ENCODE peak calls at places on chromosomes 12 and 14, in four cellular contexts. A, V, H and G are unnamed samples.

GRCh38 chr12:105775351-105775750 is 363.4 kb downstream of the NUAK1 start:
- DNase-seq in A (no peak), V (no peak), H (no peak), G (no peak)

GRCh38 chr12:129772463-129773169 is 131.2 kb downstream of the TMEM132D start:
- DNase-seq in A (no peak), V (no peak), H (no peak), G (no peak)

GRCh38 chr12:120581998-120582397 is 796 bp upstream of the POP5 start:
- DNase-seq in A (no peak), V (no peak), H (no peak), G (no peak)

GRCh38 chr12:32053881-32054624 is 52.6 kb upstream of the BICD1 start:
- DNase-seq in A (no peak), V (no peak), H (no peak), G (no peak)

GRCh38 chr12:44875417-44875953 is 630 bp downstream of the NELL2 start:
- DNase-seq in A (peak), V (no peak), H (no peak), G (no peak)

GRCh38 chr14:55441286-55441685 is 870 bp upstream of the TBPL2 start:
- DNase-seq in A (no peak), V (no peak), H (no peak), G (no peak)

GRCh38 chr12:113719911-113720591 is 246.1 kb downstream of the RBM19 start:
- DNase-seq in A (no peak), V (no peak), H (no peak), G (no peak)

GRCh38 chr14:54722791-54723432 is 156.0 kb downstream of the SAMD4A start:
- DNase-seq in A (peak), V (no peak), H (no peak), G (no peak)

GRCh38 chr12:125143491-125143890 is 78.3 kb downstream of the AACS start:
- DNase-seq in A (peak), V (peak), H (no peak), G (no peak)

GRCh38 chr14:94615254-94615653 is 3.1 kb downstream of the SERPINA3 start:
- DNase-seq in A (no peak), V (no peak), H (no peak), G (no peak)

GRCh38 chr14:105304565-105304964 is 3.8 kb upstream of the BRF1 start:
- DNase-seq in A (no peak), V (no peak), H (no peak), G (no peak)

GRCh38 chr12:98856897-98857540 is 211.9 kb downstream of the APAF1 start:
- DNase-seq in A (no peak), V (no peak), H (no peak), G (no peak)

DNA sequence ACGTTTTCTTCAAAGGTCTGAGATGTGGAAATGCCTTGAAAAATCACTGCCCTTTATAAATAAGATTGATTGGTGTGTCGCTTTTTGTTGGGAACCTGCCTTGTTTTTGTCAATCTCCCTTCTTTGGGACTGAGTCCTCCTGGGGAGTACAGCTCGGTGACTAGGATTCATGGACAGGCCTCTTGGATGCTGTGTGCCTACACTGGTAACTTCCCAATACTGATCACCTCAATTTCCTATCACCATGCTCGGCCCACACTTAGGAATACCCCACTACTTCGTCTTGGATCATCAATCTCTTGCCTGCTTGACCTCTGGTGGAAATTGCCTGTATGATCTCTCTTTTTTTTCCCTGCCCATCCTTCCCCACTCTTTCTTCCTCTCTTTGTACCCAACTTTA is 34.2 kb downstream of the NTN4 start:
- DNase-seq in A (no peak), V (no peak), H (no peak), G (no peak)
- H3K4me3 ChIP-seq in A (no peak), V (no peak), H (no peak), G (no peak)

GRCh38 chr12:26192142-26192541 is 3.2 kb upstream of the SSPN start:
- DNase-seq in A (no peak), V (no peak), H (no peak), G (no peak)
- H3K4me3 ChIP-seq in A (no peak), V (no peak), H (no peak), G (no peak)

DNA sequence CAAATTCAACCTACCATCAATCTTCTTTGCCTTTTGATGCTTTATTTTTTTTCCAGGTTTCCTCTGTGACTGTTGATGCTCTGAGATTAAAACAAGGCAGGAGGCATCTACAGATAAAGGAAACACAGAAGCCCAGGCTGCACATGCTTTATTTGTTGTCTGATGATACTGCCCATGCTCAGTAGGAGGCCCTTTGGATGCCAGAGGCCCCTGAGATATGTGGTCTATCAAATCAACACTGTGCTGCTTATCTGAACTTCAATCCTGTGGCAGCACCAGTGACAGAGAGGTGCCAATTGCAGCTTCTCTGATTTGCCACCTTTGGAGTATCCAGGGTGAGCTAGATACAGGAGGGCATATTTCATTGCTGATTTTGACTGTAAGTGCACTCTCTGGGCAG is 571.3 kb upstream of the TBX3 start:
- DNase-seq in A (no peak), V (no peak), H (no peak), G (no peak)
- H3K4me3 ChIP-seq in A (no peak), V (no peak), H (no peak), G (no peak)

DNA sequence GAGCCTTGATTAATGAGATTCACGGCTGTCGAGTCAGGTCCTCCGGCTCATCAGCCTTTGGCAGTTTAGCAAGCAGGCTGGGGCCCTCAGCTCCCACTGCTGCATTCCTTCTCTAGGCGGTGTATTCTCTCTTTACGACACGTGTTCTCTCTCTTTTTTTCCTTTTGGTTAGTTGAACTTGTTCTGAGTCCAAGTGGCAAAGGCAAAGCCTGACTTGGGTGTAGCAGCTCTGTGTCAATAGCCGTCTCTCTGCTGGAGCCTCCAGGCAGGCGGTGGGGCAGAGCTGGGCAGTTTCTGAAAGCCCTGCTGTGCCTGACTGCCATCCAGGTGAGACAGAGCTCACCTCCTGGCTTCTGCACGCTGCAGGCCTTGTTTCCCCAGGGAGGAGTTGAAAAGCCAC is 46.6 kb downstream of the SUSD6 start:
- DNase-seq in A (peak), V (peak), H (peak), G (no peak)
- H3K4me3 ChIP-seq in A (no peak), V (peak), H (peak), G (no peak)

GRCh38 chr12:93569656-93570551 is 2.6 kb upstream of the SOCS2 start:
- DNase-seq in A (peak), V (peak), H (peak), G (no peak)

GRCh38 chr12:93569301-93569655 is 3.2 kb upstream of the SOCS2 start:
- DNase-seq in A (no peak), V (no peak), H (no peak), G (no peak)

GRCh38 chr12:93571854-93572711 is at the start of gene SOCS2:
- DNase-seq in A (peak), V (peak), H (peak), G (no peak)

GRCh38 chr12:93571360-93571853 is 1.1 kb upstream of the SOCS2 start:
- DNase-seq in A (peak), V (peak), H (peak), G (no peak)

GRCh38 chr12:93570552-93571359 is 1.7 kb upstream of the SOCS2 start:
- DNase-seq in A (peak), V (peak), H (peak), G (peak)
- H3K4me3 ChIP-seq in A (peak), V (peak), H (peak), G (peak)

DNA sequence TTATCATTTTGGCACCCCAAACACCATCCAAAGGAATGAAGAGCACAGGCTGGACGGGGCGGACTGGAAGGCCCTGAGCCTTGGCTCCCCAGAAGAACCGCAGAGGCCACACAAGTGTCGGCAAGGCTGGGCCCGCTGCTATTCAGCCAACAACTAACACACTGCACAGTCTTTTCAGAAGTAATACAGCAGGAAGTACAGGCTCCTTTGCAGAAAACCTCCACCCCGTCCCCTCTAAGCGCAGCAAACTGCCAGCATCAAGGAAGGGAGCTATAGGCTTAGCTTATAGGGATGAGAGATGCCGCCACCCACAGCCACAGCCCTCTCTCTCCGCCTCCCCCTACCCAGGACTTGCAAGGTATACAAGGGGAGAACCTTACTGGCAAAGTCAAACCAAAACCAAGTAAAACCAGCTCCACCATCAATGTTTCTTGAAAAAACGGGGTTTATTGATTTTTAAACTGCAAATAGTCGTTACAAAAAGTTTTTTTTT is 5.6 kb downstream of the ZFP36L1 start:
- DNase-seq in A (peak), V (peak), H (peak), G (no peak)
- H3K4me3 ChIP-seq in A (peak), V (peak), H (no peak), G (no peak)

DNA sequence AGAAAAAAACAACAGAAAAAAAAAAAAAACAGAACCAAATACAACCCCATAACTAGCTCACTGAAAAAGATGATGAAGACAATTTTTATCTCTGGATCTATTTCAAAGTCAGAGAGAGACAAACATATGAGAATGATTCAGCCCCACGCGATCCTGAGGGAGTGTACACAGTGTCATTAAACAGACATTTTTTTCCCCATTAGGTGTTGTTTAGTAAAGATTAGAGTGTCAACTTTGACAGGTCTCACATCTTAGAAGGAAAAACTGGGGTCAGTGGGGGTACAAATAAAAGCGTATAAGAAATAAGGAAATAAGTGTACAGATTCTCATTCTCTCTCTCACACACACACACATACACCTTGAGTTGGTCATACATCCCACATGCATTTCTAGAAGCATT is 635.4 kb downstream of the NRXN3 start:
- DNase-seq in A (no peak), V (no peak), H (no peak), G (no peak)
- H3K4me3 ChIP-seq in A (no peak), V (no peak), H (no peak), G (no peak)

GRCh38 chr14:72809063-72809462 is 84.8 kb downstream of the DPF3 start:
- DNase-seq in A (no peak), V (no peak), H (no peak), G (no peak)
- H3K4me3 ChIP-seq in A (no peak), V (no peak), H (no peak), G (no peak)